ENCODE peak calls at places on chromosomes 16 and 17, in seven cellular contexts. N is T-helper 22 cell; H is SW480; Z is esophagus squamous epithelium; T is CD8-positive, alpha-beta T cell; X is MG63; I is posterior cingulate gyrus. M is an unnamed sample.

GRCh38 chr17:73210002-73210678 is 17.3 kb downstream of the COG1 start:
- DNase-seq in N (no peak), H (no peak), Z (no peak), T (no peak), X (no peak), I (no peak), M (no peak)

GRCh38 chr16:11909653-11910551 is 5.9 kb downstream of the GSPT1 start:
- DNase-seq in N (no peak), H (no peak), Z (no peak), T (no peak), X (no peak), I (no peak), M (no peak)

GRCh38 chr17:57247261-57247660 is 9.1 kb upstream of the MSI2 start:
- DNase-seq in N (no peak), H (no peak), Z (no peak), T (no peak), X (no peak), I (no peak), M (no peak)

GRCh38 chr17:7632492-7632894 is 2.6 kb downstream of the SHBG start:
- DNase-seq in N (no peak), H (peak), Z (no peak), T (no peak), X (no peak), I (no peak), M (peak)

GRCh38 chr17:49086649-49087048 is 45.9 kb upstream of the B4GALNT2 start:
- DNase-seq in N (no peak), H (no peak), Z (no peak), T (no peak), X (no peak), I (no peak), M (no peak)

GRCh38 chr17:61593404-61593803 is 2.4 kb upstream of the NACA2 start:
- DNase-seq in N (no peak), H (no peak), Z (no peak), T (no peak), X (peak), I (no peak), M (no peak)

GRCh38 chr17:3974138-3974687 is 10.0 kb upstream of the ATP2A3 start:
- DNase-seq in N (no peak), H (no peak), Z (no peak), T (no peak), X (no peak), I (no peak), M (no peak)

GRCh38 chr17:68035131-68035522 is 408 bp upstream of the KPNA2 start:
- DNase-seq in N (peak), H (no peak), Z (peak), T (peak), X (peak), I (peak), M (peak)

GRCh38 chr17:82287849-82288601 is 14.5 kb upstream of the CSNK1D start:
- DNase-seq in N (no peak), H (peak), Z (peak), T (no peak), X (peak), I (no peak), M (no peak)

GRCh38 chr16:74865922-74866598 is 91.4 kb upstream of the FA2H start:
- DNase-seq in N (no peak), H (no peak), Z (no peak), T (no peak), X (no peak), I (no peak), M (no peak)

GRCh38 chr17:55624789-55625433 is 97.8 kb downstream of the TMEM100 start:
- DNase-seq in N (no peak), H (no peak), Z (no peak), T (no peak), X (no peak), I (no peak), M (peak)

GRCh38 chr16:85082553-85083050 is 29.7 kb downstream of the CIBAR2 start:
- DNase-seq in N (no peak), H (no peak), Z (no peak), T (no peak), X (no peak), I (no peak), M (no peak)

GRCh38 chr16:9980981-9981380 is 201.2 kb downstream of the GRIN2A start:
- DNase-seq in N (no peak), H (no peak), Z (no peak), T (no peak), X (no peak), I (no peak), M (no peak)

GRCh38 chr17:78133971-78134898 is 3.7 kb downstream of the TMC8 start:
- DNase-seq in N (peak), H (peak), Z (no peak), T (peak), X (peak), I (no peak), M (peak)

GRCh38 chr17:30187528-30187927 is 48.0 kb downstream of the SLC6A4 start:
- DNase-seq in N (no peak), H (no peak), Z (no peak), T (no peak), X (no peak), I (no peak), M (no peak)

GRCh38 chr17:79664925-79665738 is 54.3 kb upstream of the RBFOX3 start:
- DNase-seq in N (no peak), H (no peak), Z (no peak), T (no peak), X (peak), I (peak), M (no peak)

GRCh38 chr16:2811703-2812471 is 5.2 kb upstream of the PRSS21 start:
- DNase-seq in N (no peak), H (no peak), Z (no peak), T (no peak), X (peak), I (no peak), M (no peak)

GRCh38 chr16:20911361-20911760 is 10.8 kb downstream of the LYRM1 start:
- DNase-seq in N (no peak), H (no peak), Z (no peak), T (no peak), X (peak), I (no peak), M (no peak)

GRCh38 chr17:51673066-51673465 is 412.7 kb downstream of the UTP18 start:
- DNase-seq in N (no peak), H (no peak), Z (no peak), T (no peak), X (no peak), I (no peak), M (no peak)